ENCODE peak calls at places on chromosomes 4 and X, in seven cellular contexts. K is SK-N-SH, O is fibroblast of lung, G is left ventricle myocardium inferior, A is right atrium auricular region, M is uterus, C is heart right ventricle. N is an unnamed sample.

GRCh38 chr4:70728096-70728495 is 6.3 kb downstream of the RUFY3 start:
- DNase-seq in C (no peak), K (no peak), M (no peak), G (no peak), A (no peak), O (no peak), N (peak; percentile 85)

GRCh38 chr4:122278976-122279375 is 99.8 kb upstream of the ADAD1 start:
- DNase-seq in C (no peak), A (no peak), G (no peak), K (no peak), O (no peak), M (no peak), N (no peak)

GRCh38 chr4:23930750-23931488 is 41.1 kb upstream of the PPARGC1A start:
- DNase-seq in M (peak; percentile 26), K (peak; percentile 42), O (peak; percentile 32), G (peak; percentile 86), A (peak; percentile 91), C (peak; percentile 87), N (no peak)

GRCh38 chrX:115892787-115893671 is 277.5 kb upstream of the AGTR2 start:
- DNase-seq in A (peak; percentile 60), K (peak; percentile 70), C (no peak), O (peak; percentile 48), G (no peak), M (peak; percentile 68), N (peak; percentile 90)

GRCh38 chr4:140568507-140569306 is at the start of gene UCP1:
- DNase-seq in K (peak; percentile 85), A (no peak), O (peak; percentile 16), C (no peak), M (peak; percentile 18), G (peak; percentile 14), N (peak; percentile 33)

GRCh38 chr4:6368096-6368495 is 98.4 kb downstream of the WFS1 start:
- DNase-seq in M (no peak), A (no peak), G (no peak), K (no peak), C (no peak), O (no peak), N (no peak)

GRCh38 chr4:177356191-177356590 is 46.5 kb downstream of the NEIL3 start:
- DNase-seq in A (no peak), G (no peak), M (no peak), O (peak; percentile 58), C (no peak), K (no peak), N (no peak)

GRCh38 chr4:27276322-27277073 is 415.9 kb downstream of the STIM2 start:
- DNase-seq in A (no peak), C (no peak), K (no peak), G (no peak), O (peak; percentile 7), M (no peak), N (no peak)

GRCh38 chr4:151934766-151935165 is 174.0 kb upstream of the GATB start:
- DNase-seq in O (peak; percentile 5), A (no peak), G (no peak), M (no peak), C (no peak), K (no peak), N (no peak)

GRCh38 chrX:67601771-67602170 is 58.0 kb downstream of the AR start:
- DNase-seq in A (no peak), M (no peak), G (no peak), O (peak; percentile 56), K (no peak), C (no peak), N (no peak)

GRCh38 chrX:24890677-24891076 is 125.1 kb downstream of the ARX start:
- DNase-seq in K (no peak), G (no peak), A (no peak), O (no peak), C (no peak), M (no peak), N (no peak)

GRCh38 chrX:41026326-41027136 is 58.7 kb upstream of the USP9X start:
- DNase-seq in C (no peak), A (no peak), K (no peak), O (no peak), M (no peak), G (no peak), N (no peak)

GRCh38 chr4:137583650-137584049 is 51.4 kb upstream of the PCDH18 start:
- DNase-seq in O (no peak), C (no peak), A (no peak), M (no peak), G (no peak), K (no peak), N (no peak)

GRCh38 chrX:41029332-41029731 is 55.9 kb upstream of the USP9X start:
- DNase-seq in M (no peak), G (no peak), K (no peak), A (no peak), C (no peak), O (no peak), N (no peak)

GRCh38 chrX:132957211-132958085 is 981 bp downstream of the HS6ST2 start:
- DNase-seq in M (peak; percentile 21), G (no peak), K (peak; percentile 76), A (no peak), C (no peak), O (peak; percentile 15), N (no peak)

GRCh38 chr4:173121044-173121685 is 47.4 kb upstream of the GALNT7 start:
- DNase-seq in M (no peak), G (no peak), C (peak; percentile 11), A (no peak), O (peak; percentile 68), K (no peak), N (no peak)

GRCh38 chr4:5956285-5957021 is 61.8 kb downstream of the C4orf50 start:
- DNase-seq in G (no peak), C (no peak), O (no peak), K (peak; percentile 43), M (peak; percentile 26), A (no peak), N (peak; percentile 36)

GRCh38 chr4:169116270-169116901 is 106.3 kb upstream of the CBR4 start:
- DNase-seq in K (no peak), O (peak; percentile 61), A (no peak), C (no peak), G (no peak), M (no peak), N (no peak)

GRCh38 chr4:169117591-169118081 is 107.6 kb upstream of the CBR4 start:
- DNase-seq in M (no peak), C (no peak), A (no peak), K (no peak), G (no peak), O (peak; percentile 85), N (no peak)

GRCh38 chr4:169114341-169114974 is 104.4 kb upstream of the CBR4 start:
- DNase-seq in K (no peak), A (no peak), M (no peak), G (no peak), O (no peak), C (no peak), N (no peak)

GRCh38 chr4:169115144-169115896 is 105.3 kb upstream of the CBR4 start:
- DNase-seq in O (no peak), K (no peak), G (no peak), A (no peak), C (no peak), M (no peak), N (no peak)

GRCh38 chr4:169115897-169116254 is 105.8 kb upstream of the CBR4 start:
- DNase-seq in O (peak; percentile 100), M (no peak), C (no peak), A (no peak), K (no peak), G (no peak), N (no peak)
- TF ChIP-seq CTCF in O (peak; percentile 49), M (no peak), C (no peak), A (no peak), K (peak; percentile 46), G (no peak), N (no peak)

GRCh38 chr4:1249148-1249730 is 309 bp upstream of the CTBP1 start:
- DNase-seq in C (peak; percentile 85), G (peak; percentile 89), A (peak; percentile 77), M (peak; percentile 84), K (peak; percentile 95), O (peak; percentile 88), N (peak; percentile 85)

GRCh38 chr4:1251773-1252066 is 2.8 kb upstream of the CTBP1 start:
- DNase-seq in C (no peak), O (no peak), K (no peak), G (no peak), M (no peak), A (no peak), N (no peak)

GRCh38 chr4:1249731-1250526 is 999 bp upstream of the CTBP1 start:
- DNase-seq in G (no peak), C (no peak), O (peak; percentile 67), A (peak; percentile 64), K (peak; percentile 13), M (peak; percentile 68), N (peak; percentile 44)

GRCh38 chr4:1250921-1251772 is 2.2 kb upstream of the CTBP1 start:
- DNase-seq in O (no peak), M (no peak), A (no peak), C (no peak), K (no peak), G (no peak), N (no peak)

DNA sequence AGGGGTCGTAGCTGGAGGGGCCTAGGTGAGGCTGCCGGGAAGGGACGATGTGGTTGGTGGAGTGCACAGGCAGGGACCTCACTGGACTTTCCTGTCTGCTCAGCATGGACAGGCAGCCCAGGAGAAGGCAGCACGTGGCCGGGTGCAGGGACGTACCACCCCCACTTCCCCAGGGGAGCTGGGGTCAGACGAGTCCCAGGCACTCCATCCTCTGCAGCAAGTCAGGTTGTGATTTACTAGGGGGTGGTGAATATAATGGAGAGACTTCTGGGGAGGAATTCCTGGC is 1.5 kb upstream of the CTBP1 start:
- DNase-seq in O (no peak), C (no peak), G (no peak), A (no peak), K (peak; percentile 8), M (no peak), N (no peak)
- H3K9me3 ChIP-seq in O (no peaks in the 10 kb centered on the region), C (no peaks in the 10 kb centered on the region), G (peaks cover 4% of the 10 kb centered on the region), A (no peaks in the 10 kb centered on the region), K (peaks cover 3% of the 10 kb centered on the region), M (no peaks in the 10 kb centered on the region), N (peaks cover 19% of the 10 kb centered on the region)

DNA sequence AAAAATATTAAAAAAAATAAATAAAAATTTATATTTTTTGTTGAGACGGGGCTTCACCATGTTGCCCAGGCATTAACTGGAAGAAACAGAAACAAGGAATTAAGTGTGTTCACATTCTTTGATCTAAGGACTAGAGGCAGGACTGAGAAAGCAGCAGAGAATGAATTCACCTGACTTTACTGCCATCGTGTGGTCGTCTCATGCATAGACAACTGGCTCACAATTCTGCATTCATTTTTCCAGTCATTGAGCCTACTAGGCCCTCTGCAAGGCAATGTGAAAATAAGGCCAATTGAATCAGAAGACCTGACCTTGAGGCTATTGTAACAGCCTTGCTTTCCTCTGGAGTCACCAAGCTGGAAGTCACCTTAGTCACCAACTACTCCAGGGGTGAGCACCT is 37.4 kb downstream of the LHFPL1 start:
- DNase-seq in C (peak; percentile 7), A (no peak), O (peak; percentile 50), M (peak; percentile 16), G (no peak), K (peak; percentile 39), N (peak; percentile 57)
- TF ChIP-seq CTCF in C (peak; percentile 66), A (peak; percentile 79), O (peak; percentile 60), M (peak; percentile 61), G (peak; percentile 68), K (peak; percentile 78), N (peak; percentile 80)

DNA sequence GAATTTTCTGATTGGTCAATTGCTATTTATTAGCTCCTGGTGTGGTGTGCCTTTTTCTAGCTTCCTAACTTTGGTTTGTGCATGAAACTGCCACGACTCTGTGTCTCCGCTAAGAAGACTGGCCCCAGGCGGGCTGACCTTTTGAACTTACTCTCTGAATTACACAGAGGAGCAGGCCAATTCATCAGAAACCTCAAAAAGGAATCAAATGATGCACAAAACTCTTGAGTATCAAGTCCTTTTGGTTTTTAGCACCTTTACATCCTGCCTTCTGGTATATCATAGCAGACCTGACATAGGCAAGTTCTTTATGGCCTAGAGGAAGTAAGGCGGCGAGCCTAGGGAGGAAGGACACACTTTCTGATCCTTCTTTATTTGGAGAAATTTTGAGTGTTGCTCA is 17.6 kb downstream of the TKTL1 start:
- DNase-seq in M (no peak), A (no peak), K (no peak), C (no peak), O (no peak), G (no peak), N (no peak)
- H3K9me3 ChIP-seq in M (no peaks in the 10 kb centered on the region), A (no peaks in the 10 kb centered on the region), K (no peaks in the 10 kb centered on the region), C (no peaks in the 10 kb centered on the region), O (no peaks in the 10 kb centered on the region), G (no peaks in the 10 kb centered on the region), N (no peaks in the 10 kb centered on the region)

N was measured in WERI-Rb-1.